ENCODE peak calls at places on chromosomes 5 and 9, in nine cellular contexts. One of them, this sample, is unnamed.

GRCh38 chr5:178324481-178325310 is 92.1 kb upstream of the PHYKPL start:
- DNase-seq in hepatocyte: no peak
- DNase-seq in HepG2: no peak
- DNase-seq in SK-N-SH: no peak
- DNase-seq in astrocyte of the spinal cord: no peak
- DNase-seq in astrocyte of the cerebellum: no peak
- DNase-seq in cardiac muscle cell: no peak
- DNase-seq in GM06990: peak; percentile 76
- DNase-seq in tibial nerve: no peak
- DNase-seq in this sample: no peak

GRCh38 chr5:151406322-151406947 is 41.0 kb upstream of the SLC36A1 start:
- DNase-seq in HepG2: peak; percentile 33
- DNase-seq in GM06990: no peak
- DNase-seq in tibial nerve: no peak
- DNase-seq in hepatocyte: peak; percentile 25
- DNase-seq in SK-N-SH: no peak
- DNase-seq in cardiac muscle cell: peak; percentile 5
- DNase-seq in astrocyte of the spinal cord: no peak
- DNase-seq in astrocyte of the cerebellum: no peak
- DNase-seq in this sample: peak; percentile 10

GRCh38 chr5:76413746-76414145 is 10.7 kb downstream of the IQGAP2 start:
- DNase-seq in GM06990: no peak
- DNase-seq in astrocyte of the spinal cord: no peak
- DNase-seq in SK-N-SH: no peak
- DNase-seq in astrocyte of the cerebellum: no peak
- DNase-seq in HepG2: no peak
- DNase-seq in cardiac muscle cell: no peak
- DNase-seq in hepatocyte: no peak
- DNase-seq in tibial nerve: no peak
- DNase-seq in this sample: no peak

GRCh38 chr9:127915325-127915752 is 1.5 kb downstream of the ST6GALNAC4 start:
- DNase-seq in HepG2: no peak
- DNase-seq in astrocyte of the cerebellum: no peak
- DNase-seq in astrocyte of the spinal cord: no peak
- DNase-seq in SK-N-SH: peak; percentile 39
- DNase-seq in cardiac muscle cell: no peak
- DNase-seq in GM06990: no peak
- DNase-seq in hepatocyte: no peak
- DNase-seq in tibial nerve: no peak
- DNase-seq in this sample: no peak

GRCh38 chr5:58261605-58262004 is 198.3 kb downstream of the PLK2 start:
- DNase-seq in GM06990: no peak
- DNase-seq in HepG2: no peak
- DNase-seq in hepatocyte: no peak
- DNase-seq in astrocyte of the spinal cord: no peak
- DNase-seq in cardiac muscle cell: peak; percentile 78
- DNase-seq in tibial nerve: no peak
- DNase-seq in SK-N-SH: no peak
- DNase-seq in astrocyte of the cerebellum: no peak
- DNase-seq in this sample: no peak

GRCh38 chr9:37410969-37411785 is 11.3 kb upstream of the GRHPR start:
- DNase-seq in cardiac muscle cell: peak; percentile 25
- DNase-seq in astrocyte of the spinal cord: no peak
- DNase-seq in SK-N-SH: no peak
- DNase-seq in tibial nerve: no peak
- DNase-seq in hepatocyte: no peak
- DNase-seq in GM06990: peak; percentile 89
- DNase-seq in astrocyte of the cerebellum: no peak
- DNase-seq in HepG2: peak; percentile 56
- DNase-seq in this sample: peak; percentile 12

GRCh38 chr5:74167206-74167929 is 473.2 kb downstream of the ENC1 start:
- DNase-seq in astrocyte of the spinal cord: peak; percentile 83
- DNase-seq in hepatocyte: peak; percentile 29
- DNase-seq in astrocyte of the cerebellum: peak; percentile 72
- DNase-seq in SK-N-SH: no peak
- DNase-seq in cardiac muscle cell: peak; percentile 72
- DNase-seq in GM06990: no peak
- DNase-seq in HepG2: no peak
- DNase-seq in tibial nerve: no peak
- DNase-seq in this sample: peak; percentile 91

GRCh38 chr5:116176124-116176523 is 91.3 kb downstream of the COMMD10 start:
- DNase-seq in SK-N-SH: no peak
- DNase-seq in astrocyte of the cerebellum: no peak
- DNase-seq in hepatocyte: no peak
- DNase-seq in cardiac muscle cell: no peak
- DNase-seq in astrocyte of the spinal cord: peak; percentile 2
- DNase-seq in tibial nerve: no peak
- DNase-seq in HepG2: no peak
- DNase-seq in GM06990: no peak
- DNase-seq in this sample: no peak

GRCh38 chr9:134175291-134175807 is 11.0 kb upstream of the RNU6ATAC start:
- DNase-seq in tibial nerve: no peak
- DNase-seq in cardiac muscle cell: no peak
- DNase-seq in astrocyte of the spinal cord: no peak
- DNase-seq in hepatocyte: no peak
- DNase-seq in SK-N-SH: peak; percentile 70
- DNase-seq in astrocyte of the cerebellum: no peak
- DNase-seq in GM06990: no peak
- DNase-seq in HepG2: no peak
- DNase-seq in this sample: no peak

GRCh38 chr5:135308752-135309151 is 90.3 kb downstream of the MACROH2A1 start:
- DNase-seq in SK-N-SH: no peak
- DNase-seq in GM06990: no peak
- DNase-seq in astrocyte of the cerebellum: no peak
- DNase-seq in HepG2: peak; percentile 78
- DNase-seq in hepatocyte: peak; percentile 63
- DNase-seq in astrocyte of the spinal cord: peak; percentile 61
- DNase-seq in tibial nerve: no peak
- DNase-seq in cardiac muscle cell: peak; percentile 31
- DNase-seq in this sample: peak; percentile 91

GRCh38 chr5:134048864-134049263 is 44.1 kb upstream of the VDAC1 start:
- DNase-seq in SK-N-SH: no peak
- DNase-seq in tibial nerve: no peak
- DNase-seq in GM06990: no peak
- DNase-seq in cardiac muscle cell: no peak
- DNase-seq in astrocyte of the spinal cord: no peak
- DNase-seq in hepatocyte: no peak
- DNase-seq in HepG2: no peak
- DNase-seq in astrocyte of the cerebellum: no peak
- DNase-seq in this sample: peak; percentile 12

GRCh38 chr5:130279386-130279785 is 375.1 kb downstream of the CHSY3 start:
- DNase-seq in tibial nerve: no peak
- DNase-seq in HepG2: no peak
- DNase-seq in GM06990: no peak
- DNase-seq in hepatocyte: no peak
- DNase-seq in cardiac muscle cell: peak; percentile 32
- DNase-seq in SK-N-SH: no peak
- DNase-seq in astrocyte of the spinal cord: peak; percentile 26
- DNase-seq in astrocyte of the cerebellum: no peak
- DNase-seq in this sample: no peak

GRCh38 chr5:154519375-154519774 is 41.3 kb upstream of the HAND1 start:
- DNase-seq in tibial nerve: no peak
- DNase-seq in astrocyte of the spinal cord: peak; percentile 4
- DNase-seq in hepatocyte: no peak
- DNase-seq in SK-N-SH: no peak
- DNase-seq in HepG2: no peak
- DNase-seq in astrocyte of the cerebellum: peak; percentile 2
- DNase-seq in GM06990: no peak
- DNase-seq in cardiac muscle cell: peak; percentile 40
- DNase-seq in this sample: peak; percentile 9

GRCh38 chr9:68704804-68705635 is at the start of gene PIP5K1B:
- DNase-seq in hepatocyte: peak; percentile 89
- DNase-seq in GM06990: peak; percentile 90
- DNase-seq in SK-N-SH: peak; percentile 47
- DNase-seq in HepG2: peak; percentile 70
- DNase-seq in tibial nerve: no peak
- DNase-seq in cardiac muscle cell: peak; percentile 58
- DNase-seq in astrocyte of the spinal cord: peak; percentile 41
- DNase-seq in astrocyte of the cerebellum: peak; percentile 5
- DNase-seq in this sample: peak; percentile 31

GRCh38 chr5:11494340-11494739 is 409.9 kb downstream of the CTNND2 start:
- DNase-seq in GM06990: no peak
- DNase-seq in HepG2: no peak
- DNase-seq in astrocyte of the cerebellum: no peak
- DNase-seq in hepatocyte: no peak
- DNase-seq in astrocyte of the spinal cord: peak; percentile 13
- DNase-seq in tibial nerve: no peak
- DNase-seq in SK-N-SH: no peak
- DNase-seq in cardiac muscle cell: no peak
- DNase-seq in this sample: no peak

GRCh38 chr9:90326219-90326618 is 316.4 kb downstream of the DIRAS2 start:
- DNase-seq in HepG2: no peak
- DNase-seq in tibial nerve: no peak
- DNase-seq in cardiac muscle cell: peak; percentile 43
- DNase-seq in GM06990: no peak
- DNase-seq in SK-N-SH: no peak
- DNase-seq in hepatocyte: no peak
- DNase-seq in astrocyte of the cerebellum: no peak
- DNase-seq in astrocyte of the spinal cord: peak; percentile 56
- DNase-seq in this sample: peak; percentile 69

GRCh38 chr9:96140401-96141180 is 161.4 kb downstream of the HSD17B3 start:
- DNase-seq in SK-N-SH: no peak
- DNase-seq in cardiac muscle cell: no peak
- DNase-seq in astrocyte of the spinal cord: no peak
- DNase-seq in hepatocyte: peak; percentile 69
- DNase-seq in HepG2: no peak
- DNase-seq in tibial nerve: no peak
- DNase-seq in astrocyte of the cerebellum: no peak
- DNase-seq in GM06990: no peak
- DNase-seq in this sample: peak; percentile 85

GRCh38 chr9:89492586-89492985 is 5.3 kb downstream of the SEMA4D start:
- DNase-seq in astrocyte of the spinal cord: no peak
- DNase-seq in HepG2: no peak
- DNase-seq in astrocyte of the cerebellum: no peak
- DNase-seq in SK-N-SH: no peak
- DNase-seq in hepatocyte: no peak
- DNase-seq in tibial nerve: no peak
- DNase-seq in GM06990: no peak
- DNase-seq in cardiac muscle cell: no peak
- DNase-seq in this sample: no peak

GRCh38 chr5:1156033-1156753 is 44.3 kb upstream of the SLC12A7 start:
- DNase-seq in hepatocyte: no peak
- DNase-seq in cardiac muscle cell: no peak
- DNase-seq in GM06990: no peak
- DNase-seq in SK-N-SH: peak; percentile 71
- DNase-seq in astrocyte of the spinal cord: no peak
- DNase-seq in HepG2: no peak
- DNase-seq in astrocyte of the cerebellum: no peak
- DNase-seq in tibial nerve: no peak
- DNase-seq in this sample: no peak

GRCh38 chr9:20178197-20178596 is 389.4 kb upstream of the SLC24A2 start:
- DNase-seq in HepG2: no peak
- DNase-seq in tibial nerve: no peak
- DNase-seq in GM06990: no peak
- DNase-seq in hepatocyte: no peak
- DNase-seq in cardiac muscle cell: no peak
- DNase-seq in SK-N-SH: no peak
- DNase-seq in astrocyte of the cerebellum: no peak
- DNase-seq in astrocyte of the spinal cord: no peak
- DNase-seq in this sample: no peak

DNA sequence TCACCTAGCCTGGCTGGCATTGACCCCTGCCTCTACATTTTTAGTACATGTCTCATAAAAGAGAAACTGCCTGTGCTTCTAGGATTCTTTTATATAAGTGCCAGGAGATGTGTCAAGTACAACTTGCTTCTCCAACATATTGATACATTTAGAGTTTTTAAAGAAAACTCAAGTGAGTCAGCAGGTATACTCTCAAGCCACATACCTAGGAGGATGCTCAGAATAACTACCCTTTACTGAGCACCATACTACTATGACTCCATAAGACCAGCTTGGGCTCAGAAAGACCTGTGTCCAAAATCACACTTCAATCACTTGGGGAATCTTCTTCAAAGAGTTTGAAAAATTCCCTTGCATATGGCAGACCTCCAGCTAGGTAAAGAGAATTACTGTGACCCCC is 389.8 kb upstream of the SLC24A2 start:
- DNase-seq in tibial nerve: no peak
- DNase-seq in GM06990: no peak
- DNase-seq in SK-N-SH: no peak
- DNase-seq in HepG2: no peak
- DNase-seq in astrocyte of the spinal cord: no peak
- DNase-seq in cardiac muscle cell: no peak
- DNase-seq in astrocyte of the cerebellum: no peak
- DNase-seq in hepatocyte: no peak
- DNase-seq in this sample: no peak
- H3K4me3 ChIP-seq in tibial nerve: no peak overlapping the region
- H3K4me3 ChIP-seq in GM06990: no peak overlapping the region
- H3K4me3 ChIP-seq in SK-N-SH: no peak overlapping the region
- H3K4me3 ChIP-seq in HepG2: no peak overlapping the region
- H3K4me3 ChIP-seq in astrocyte of the spinal cord: no peak overlapping the region
- H3K4me3 ChIP-seq in cardiac muscle cell: no peak overlapping the region
- H3K4me3 ChIP-seq in astrocyte of the cerebellum: no peak overlapping the region
- H3K4me3 ChIP-seq in hepatocyte: no peak overlapping the region
- H3K4me3 ChIP-seq in this sample: no peak overlapping the region

DNA sequence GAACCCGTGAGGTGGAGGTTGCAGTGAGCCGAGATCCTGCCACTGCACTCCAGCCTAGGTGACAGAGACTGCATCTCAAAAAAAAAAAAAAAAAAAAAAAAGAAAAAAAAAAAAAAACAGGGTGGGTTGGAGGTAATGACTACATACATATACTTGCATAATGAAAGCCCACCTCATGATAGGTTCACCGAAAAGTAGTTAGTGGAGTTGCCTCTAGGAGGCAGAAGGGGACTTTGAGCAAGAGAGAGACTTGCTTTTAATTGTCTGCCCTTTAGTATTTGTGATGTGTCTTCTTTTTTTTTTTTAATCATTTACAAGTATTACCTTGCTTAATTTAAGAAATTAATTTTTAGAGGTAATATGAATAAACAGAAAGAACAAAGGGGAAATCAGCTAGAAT is 99.8 kb downstream of the PPARGC1B start:
- DNase-seq in astrocyte of the spinal cord: no peak
- DNase-seq in hepatocyte: no peak
- DNase-seq in HepG2: no peak
- DNase-seq in cardiac muscle cell: peak; percentile 25
- DNase-seq in SK-N-SH: peak; percentile 53
- DNase-seq in astrocyte of the cerebellum: no peak
- DNase-seq in GM06990: no peak
- DNase-seq in tibial nerve: no peak
- DNase-seq in this sample: no peak
- TF ChIP-seq CTCF in astrocyte of the spinal cord: peak; percentile 14
- TF ChIP-seq CTCF in hepatocyte: no peak
- TF ChIP-seq CTCF in HepG2: no peak
- TF ChIP-seq CTCF in cardiac muscle cell: peak; percentile 22
- TF ChIP-seq CTCF in SK-N-SH: peak; percentile 39
- TF ChIP-seq CTCF in astrocyte of the cerebellum: peak; percentile 30
- TF ChIP-seq CTCF in GM06990: peak; percentile 27
- TF ChIP-seq CTCF in tibial nerve: no peak
- TF ChIP-seq CTCF in this sample: peak; percentile 23

GRCh38 chr9:95000821-95001220 is 274.3 kb downstream of the AOPEP start:
- DNase-seq in SK-N-SH: no peak
- DNase-seq in astrocyte of the cerebellum: no peak
- DNase-seq in hepatocyte: no peak
- DNase-seq in HepG2: no peak
- DNase-seq in cardiac muscle cell: no peak
- DNase-seq in tibial nerve: no peak
- DNase-seq in astrocyte of the spinal cord: no peak
- DNase-seq in GM06990: no peak
- DNase-seq in this sample: peak; percentile 59
- H3K4me3 ChIP-seq in SK-N-SH: no peak overlapping the region
- H3K4me3 ChIP-seq in astrocyte of the cerebellum: no peak overlapping the region
- H3K4me3 ChIP-seq in hepatocyte: no peak overlapping the region
- H3K4me3 ChIP-seq in HepG2: no peak overlapping the region
- H3K4me3 ChIP-seq in cardiac muscle cell: no peak overlapping the region
- H3K4me3 ChIP-seq in tibial nerve: peak overlapping the region; percentile 38
- H3K4me3 ChIP-seq in astrocyte of the spinal cord: no peak overlapping the region
- H3K4me3 ChIP-seq in GM06990: no peak overlapping the region
- H3K4me3 ChIP-seq in this sample: peak overlapping the region; percentile 44

GRCh38 chr5:65769539-65769938 is 47.5 kb downstream of the NLN start:
- DNase-seq in SK-N-SH: no peak
- DNase-seq in GM06990: no peak
- DNase-seq in cardiac muscle cell: peak; percentile 37
- DNase-seq in astrocyte of the spinal cord: peak; percentile 95
- DNase-seq in HepG2: no peak
- DNase-seq in astrocyte of the cerebellum: peak; percentile 92
- DNase-seq in hepatocyte: no peak
- DNase-seq in tibial nerve: no peak
- DNase-seq in this sample: peak; percentile 72
- TF ChIP-seq CTCF in SK-N-SH: no peak
- TF ChIP-seq CTCF in GM06990: no peak
- TF ChIP-seq CTCF in cardiac muscle cell: no peak
- TF ChIP-seq CTCF in astrocyte of the spinal cord: no peak
- TF ChIP-seq CTCF in HepG2: no peak
- TF ChIP-seq CTCF in astrocyte of the cerebellum: no peak
- TF ChIP-seq CTCF in hepatocyte: no peak
- TF ChIP-seq CTCF in tibial nerve: no peak
- TF ChIP-seq CTCF in this sample: no peak

This sample was measured in fibroblast of villous mesenchyme.